ENCODE peak calls at places on chromosomes 4 and X, in five cellular contexts. U is body of pancreas, F is ovary, V is Peyer's patch, Y is uterus. E is an unnamed sample. For H3K27me3, the result is how much of the 10 kb centered on the place peaks cover.

GRCh38 chr4:83917572-83917971 is 381.7 kb downstream of the GPAT3 start:
- DNase-seq in U (no peak), F (no peak), V (no peak), Y (no peak), E (no peak)

GRCh38 chr4:47704693-47705325 is 133.1 kb downstream of the CORIN start:
- DNase-seq in U (peak), F (no peak), V (no peak), Y (no peak), E (peak)

GRCh38 chr4:124973716-124974115 is 261.2 kb upstream of the ANKRD50 start:
- DNase-seq in U (no peak), F (no peak), V (no peak), Y (no peak), E (no peak)

GRCh38 chrX:7055386-7056137 is 92.0 kb upstream of the STS start:
- DNase-seq in U (no peak), F (no peak), V (no peak), Y (no peak), E (peak)

GRCh38 chr4:120052840-120053239 is 13.8 kb downstream of the MAD2L1 start:
- DNase-seq in U (no peak), F (no peak), V (no peak), Y (peak), E (no peak)

GRCh38 chr4:38870098-38870850 is 2.7 kb downstream of the FAM114A1 start:
- DNase-seq in U (no peak), F (no peak), V (no peak), Y (peak), E (no peak)

GRCh38 chr4:30536231-30536630 is 183.9 kb upstream of the PCDH7 start:
- DNase-seq in U (no peak), F (no peak), V (no peak), Y (no peak), E (no peak)

GRCh38 chr4:185867770-185868169 is 55.8 kb upstream of the SORBS2 start:
- DNase-seq in U (no peak), F (no peak), V (no peak), Y (no peak), E (no peak)

GRCh38 chr4:107863850-107864371 is 39.2 kb downstream of the SGMS2 start:
- DNase-seq in U (peak), F (no peak), V (peak), Y (no peak), E (peak)

GRCh38 chr4:153852501-153852900 is 63.6 kb upstream of the SFRP2 start:
- DNase-seq in U (no peak), F (no peak), V (no peak), Y (no peak), E (no peak)

GRCh38 chrX:70219938-70220764 is 14.3 kb upstream of the AWAT1 start:
- DNase-seq in U (peak), F (no peak), V (peak), Y (no peak), E (no peak)

GRCh38 chr4:1365271-1366178 is 18.5 kb downstream of the UVSSA start:
- DNase-seq in U (peak), F (no peak), V (no peak), Y (no peak), E (peak)

GRCh38 chr4:160143574-160143973 is 1040.7 kb downstream of the RAPGEF2 start:
- DNase-seq in U (no peak), F (no peak), V (no peak), Y (no peak), E (no peak)

GRCh38 chr4:113339430-113339813 is 290.0 kb downstream of the ANK2 start:
- DNase-seq in U (no peak), F (no peak), V (no peak), Y (no peak), E (no peak)

GRCh38 chr4:150874386-150875226 is 140.5 kb downstream of the LRBA start:
- DNase-seq in U (peak), F (no peak), V (no peak), Y (no peak), E (peak)

GRCh38 chrX:47958943-47959342 is 44.8 kb downstream of the ZNF182 start:
- DNase-seq in U (peak), F (no peak), V (no peak), Y (no peak), E (peak)

GRCh38 chr4:133385161-133385954 is 236.3 kb downstream of the PCDH10 start:
- DNase-seq in U (no peak), F (no peak), V (no peak), Y (no peak), E (no peak)

GRCh38 chr4:47462799-47463234 is 685 bp downstream of the COMMD8 start:
- DNase-seq in U (no peak), F (no peak), V (no peak), Y (no peak), E (no peak)

GRCh38 chr4:153725070-153725810 is 34.6 kb downstream of the RNF175 start:
- DNase-seq in U (no peak), F (no peak), V (no peak), Y (no peak), E (no peak)

GRCh38 chrX:132209527-132209926 is 9.7 kb downstream of the RAP2C start:
- DNase-seq in U (no peak), F (no peak), V (no peak), Y (no peak), E (no peak)

GRCh38 chr4:4323705-4324534 is 33.9 kb downstream of the ZBTB49 start:
- DNase-seq in U (no peak), F (no peak), V (no peak), Y (no peak), E (no peak)

GRCh38 chr4:23717528-23718248 is 172.2 kb downstream of the PPARGC1A start:
- DNase-seq in U (no peak), F (no peak), V (no peak), Y (no peak), E (no peak)

GRCh38 chrX:106898462-106898861 is 4.7 kb downstream of the RIPPLY1 start:
- DNase-seq in U (peak), F (no peak), V (no peak), Y (no peak), E (peak)

GRCh38 chr4:142160509-142160908 is 524.1 kb downstream of the IL15 start:
- DNase-seq in U (no peak), F (no peak), V (no peak), Y (no peak), E (no peak)

GRCh38 chr4:167274346-167274745 is 40.1 kb upstream of the SPOCK3 start:
- DNase-seq in U (no peak), F (no peak), V (no peak), Y (no peak), E (no peak)

GRCh38 chr4:21949073-21949457 is 493 bp upstream of the KCNIP4 start:
- DNase-seq in U (peak), F (peak), V (peak), Y (peak), E (peak)

GRCh38 chrX:20641954-20642353 is 375.2 kb upstream of the RPS6KA3 start:
- DNase-seq in U (no peak), F (no peak), V (no peak), Y (no peak), E (no peak)

GRCh38 chrX:9943420-9943819 is 23.7 kb upstream of the CLDN34 start:
- DNase-seq in U (no peak), F (no peak), V (no peak), Y (no peak), E (no peak)

GRCh38 chr4:89312066-89312465 is 4.5 kb upstream of the GPRIN3 start:
- DNase-seq in U (peak), F (no peak), V (no peak), Y (no peak), E (no peak)

GRCh38 chr4:76420311-76420710 is 630 bp downstream of the CCDC158 start:
- DNase-seq in U (peak), F (no peak), V (no peak), Y (no peak), E (peak)

GRCh38 chrX:115560978-115561604 is at the start of gene PLS3:
- DNase-seq in U (peak), F (peak), V (peak), Y (peak), E (peak)

DNA sequence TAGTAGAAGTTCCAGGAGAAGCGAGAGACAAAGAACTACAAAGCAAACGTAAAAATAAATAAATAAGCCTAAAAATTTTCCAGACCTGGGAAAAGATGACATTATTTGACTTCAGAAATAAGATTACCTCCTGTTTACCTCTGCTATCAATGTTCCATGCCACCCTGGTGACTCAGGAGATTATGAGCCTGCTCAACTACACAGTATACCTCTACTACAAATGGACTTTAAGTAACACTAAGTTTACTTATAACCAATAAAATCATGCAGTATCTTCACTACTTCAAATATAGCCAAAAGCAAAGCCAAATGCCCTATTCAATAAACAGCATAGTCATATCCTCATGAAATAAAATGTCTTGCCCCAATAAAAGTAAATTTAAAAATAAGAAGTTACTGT is 105.4 kb downstream of the CYLC1 start:
- DNase-seq in U (no peak), F (no peak), V (no peak), Y (no peak), E (no peak)
- H3K27me3 ChIP-seq in U (under half), F (under half), V (under half), Y (under half), E (under half)

GRCh38 chr4:80407246-80407645 is 71.7 kb downstream of the CFAP299 start:
- DNase-seq in U (no peak), F (no peak), V (no peak), Y (peak), E (no peak)

GRCh38 chr4:80417019-80417418 is 81.5 kb downstream of the CFAP299 start:
- DNase-seq in U (no peak), F (no peak), V (no peak), Y (no peak), E (no peak)

GRCh38 chr4:80412322-80412721 is 76.8 kb downstream of the CFAP299 start:
- DNase-seq in U (no peak), F (no peak), V (no peak), Y (no peak), E (no peak)

GRCh38 chr4:80409798-80410197 is 74.3 kb downstream of the CFAP299 start:
- DNase-seq in U (no peak), F (no peak), V (no peak), Y (no peak), E (no peak)

GRCh38 chr4:80413096-80413495 is 77.6 kb downstream of the CFAP299 start:
- DNase-seq in U (no peak), F (no peak), V (no peak), Y (no peak), E (no peak)
- TF ChIP-seq POLR2A in U (no peak), F (no peak), V (no peak), Y (no peak), E (no peak)

DNA sequence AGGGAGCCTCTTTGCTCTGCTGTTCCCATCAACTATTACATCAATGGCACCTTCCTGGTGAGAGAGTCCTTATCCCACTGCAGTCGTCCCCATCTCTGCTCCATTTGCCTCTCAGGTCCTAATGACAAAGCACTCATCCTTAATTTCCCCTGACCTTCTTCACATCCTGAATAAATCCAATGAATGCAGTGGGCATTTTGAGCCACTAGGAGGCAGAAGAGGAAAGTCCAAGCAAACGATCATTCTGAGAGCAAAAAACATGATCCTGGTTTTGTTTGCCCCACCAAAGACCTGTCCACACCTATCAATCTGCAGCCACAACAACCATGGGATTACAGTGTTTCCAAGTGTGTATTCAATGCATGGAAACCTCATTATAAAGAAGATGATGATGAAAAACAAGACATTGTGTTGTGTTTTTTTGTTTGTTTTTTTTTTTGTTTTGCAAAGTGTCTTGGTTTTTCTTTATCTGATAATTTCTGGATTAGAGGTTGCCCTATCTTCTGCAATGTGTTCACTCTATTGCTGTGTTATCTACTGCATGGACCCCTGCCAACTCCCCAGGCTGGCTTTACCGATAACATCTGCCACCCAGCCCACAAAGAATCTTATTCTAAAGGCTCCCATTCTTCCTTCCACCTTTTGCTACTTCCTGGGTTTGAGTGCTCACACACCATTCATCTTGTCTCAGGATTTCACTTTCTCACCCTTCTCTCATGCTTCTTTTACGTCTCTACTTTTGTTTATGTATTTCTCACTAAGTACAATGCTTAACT is 207.2 kb downstream of the NLGN4X start:
- DNase-seq in U (peak), F (no peak), V (no peak), Y (no peak), E (no peak)
- TF ChIP-seq CTCF in U (peak), F (no peak), V (peak), Y (no peak), E (peak)

GRCh38 chrX:34915463-34916225 is 27.0 kb upstream of the FAM47B start:
- DNase-seq in U (no peak), F (no peak), V (no peak), Y (no peak), E (no peak)

GRCh38 chrX:34917146-34917545 is 25.4 kb upstream of the FAM47B start:
- DNase-seq in U (no peak), F (no peak), V (no peak), Y (no peak), E (no peak)

GRCh38 chrX:34918856-34919255 is 23.7 kb upstream of the FAM47B start:
- DNase-seq in U (peak), F (no peak), V (no peak), Y (no peak), E (no peak)

DNA sequence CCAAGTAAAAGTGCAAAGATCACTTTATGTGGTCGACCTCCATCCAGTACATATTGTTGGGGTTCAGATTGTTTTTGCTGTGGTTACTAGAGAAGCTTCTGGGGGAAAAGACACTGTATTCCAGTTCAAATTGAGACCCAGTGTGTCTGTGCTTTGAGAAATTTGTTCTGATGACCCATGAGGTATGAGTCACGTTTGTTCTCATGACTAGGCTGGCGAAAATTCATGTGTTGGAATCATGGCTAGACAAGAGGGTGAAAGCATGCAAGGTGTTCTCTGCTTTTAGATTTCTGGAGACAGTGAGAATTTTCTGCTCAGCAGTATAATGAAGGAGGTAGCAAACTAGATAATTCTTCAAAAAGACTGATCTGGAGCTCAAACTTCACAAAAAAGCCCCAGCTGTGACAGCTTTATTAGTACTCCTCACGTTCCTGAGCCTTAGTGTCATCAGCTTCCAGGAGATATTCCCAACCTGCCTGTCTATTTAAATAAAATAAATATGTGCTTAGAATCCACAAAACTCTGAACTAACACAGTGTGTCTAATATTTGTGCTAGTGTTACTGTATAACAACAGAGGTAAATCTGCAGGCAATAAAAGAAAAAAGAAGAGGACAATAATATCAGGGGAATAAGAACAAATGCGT is 24.4 kb upstream of the FAM47B start:
- DNase-seq in U (no peak), F (no peak), V (no peak), Y (no peak), E (no peak)
- H3K27me3 ChIP-seq in U (under half), F (under half), V (under half), Y (under half), E (under half)

DNA sequence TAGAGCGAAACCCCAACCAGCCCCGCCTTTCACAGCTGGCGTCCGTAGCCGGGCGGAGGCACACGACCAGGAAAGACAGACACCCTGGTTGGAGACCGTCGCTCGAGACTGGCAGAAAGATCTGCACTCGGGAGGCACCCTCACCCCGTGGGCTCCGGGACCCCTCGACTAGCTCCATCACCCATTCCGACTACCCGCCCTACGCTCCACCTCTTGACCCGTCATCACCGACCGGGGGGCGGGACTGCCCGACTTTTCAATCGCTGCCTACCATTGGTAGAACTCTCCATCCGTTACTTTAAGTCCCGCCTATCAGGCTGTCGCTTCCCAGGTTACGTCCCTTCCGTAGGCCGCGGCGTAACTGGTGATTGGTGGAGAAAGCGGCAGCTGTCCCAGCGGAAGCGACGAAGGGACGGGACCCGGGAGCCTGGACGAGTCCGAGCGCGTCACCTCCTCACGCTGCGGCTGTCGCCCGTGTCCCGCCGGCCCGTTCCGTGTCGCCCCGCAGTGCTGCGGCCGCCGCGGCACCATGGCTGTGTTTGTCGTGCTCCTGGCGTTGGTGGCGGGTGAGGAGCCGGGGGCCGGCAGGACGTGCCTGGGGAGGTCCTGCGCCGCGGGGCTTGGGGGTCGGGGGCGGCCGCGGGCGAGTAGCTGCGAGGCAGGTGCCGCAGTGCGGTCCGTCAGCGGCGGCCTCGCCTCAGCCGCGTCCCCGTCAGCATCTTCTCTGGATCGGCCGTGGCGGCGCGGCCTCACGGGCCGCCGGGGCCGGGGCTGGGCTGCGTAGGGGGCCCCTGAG is at the start of gene ATP6AP2:
- DNase-seq in U (peak), F (peak), V (peak), Y (peak), E (peak)
- TF ChIP-seq POLR2A in U (peak), F (peak), V (peak), Y (peak), E (peak)

GRCh38 chr4:173417833-173418232 is 18.9 kb upstream of the SCRG1 start:
- DNase-seq in U (no peak), F (no peak), V (no peak), Y (no peak), E (no peak)

GRCh38 chr4:173418636-173419035 is 19.7 kb upstream of the SCRG1 start:
- DNase-seq in U (no peak), F (no peak), V (no peak), Y (no peak), E (no peak)

GRCh38 chr4:173415092-173415491 is 16.2 kb upstream of the SCRG1 start:
- DNase-seq in U (no peak), F (no peak), V (no peak), Y (no peak), E (no peak)

GRCh38 chr4:173414456-173414855 is 15.5 kb upstream of the SCRG1 start:
- DNase-seq in U (no peak), F (no peak), V (no peak), Y (no peak), E (no peak)

DNA sequence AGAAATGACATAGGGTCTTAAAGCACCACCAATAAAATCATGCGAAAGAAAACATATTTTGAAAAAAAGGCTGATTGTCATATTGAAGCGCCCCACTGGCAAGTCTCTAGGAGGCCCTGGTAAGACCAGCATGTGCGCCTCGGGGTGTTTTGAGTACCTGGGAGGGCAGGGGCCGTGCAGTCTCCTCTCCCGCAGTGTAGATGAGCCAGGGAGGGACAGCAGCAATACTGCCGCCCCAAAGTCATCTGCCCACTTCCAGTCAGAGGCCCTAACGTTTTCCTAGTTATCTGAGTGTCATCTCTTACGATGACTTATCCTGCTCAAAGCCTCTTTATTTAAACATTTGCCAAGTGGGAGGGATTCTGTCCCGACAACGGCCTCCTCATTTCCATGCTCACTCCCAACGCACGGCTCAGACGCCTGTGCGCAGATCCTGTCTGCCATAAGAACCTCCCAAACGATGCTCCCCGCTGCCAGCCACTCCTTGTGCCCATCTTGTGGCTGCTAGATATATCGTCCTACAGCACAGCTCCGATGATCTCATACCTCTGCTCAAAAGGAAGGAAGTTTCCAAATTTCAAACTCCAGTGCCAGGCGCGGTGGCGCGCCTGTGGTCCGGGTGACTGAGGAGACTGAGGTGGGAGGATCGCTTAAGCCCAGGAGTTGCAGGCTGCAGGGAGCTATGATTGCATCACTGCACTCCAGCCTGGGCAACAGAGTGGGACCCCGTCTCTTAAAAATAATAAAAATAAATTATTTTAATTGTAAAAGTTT is 17.2 kb upstream of the SCRG1 start:
- DNase-seq in U (no peak), F (no peak), V (no peak), Y (peak), E (no peak)
- TF ChIP-seq CTCF in U (no peak), F (no peak), V (no peak), Y (no peak), E (no peak)